ENCODE peak calls at places on chromosomes 13 and 19, in four cellular contexts. J, S, Y and H are unnamed samples.

GRCh38 chr13:64293923-64294322 is 2878.3 kb upstream of the PCDH20 start:
- DNase-seq in Y (no peak), S (no peak), J (no peak), H (peak)

GRCh38 chr19:33403221-33403972 is 29.9 kb downstream of the CEBPG start:
- DNase-seq in J (no peak), S (no peak), Y (no peak), H (no peak)

GRCh38 chr13:76822691-76823267 is 63.4 kb downstream of the KCTD12 start:
- DNase-seq in S (no peak), J (no peak), Y (peak), H (peak)

GRCh38 chr19:18464646-18465045 is 26.7 kb upstream of the ISYNA1 start:
- DNase-seq in J (no peak), Y (no peak), S (no peak), H (peak)

GRCh38 chr19:33375760-33376159 is 2.3 kb downstream of the CEBPG start:
- DNase-seq in Y (no peak), J (no peak), S (no peak), H (peak)

GRCh38 chr19:4908781-4909171 is 525 bp upstream of the UHRF1 start:
- DNase-seq in J (no peak), S (no peak), Y (no peak), H (no peak)

GRCh38 chr13:105196052-105196451 is 1339.4 kb downstream of the EFNB2 start:
- DNase-seq in S (no peak), J (no peak), Y (no peak), H (peak)

GRCh38 chr19:17969096-17969792 is 2.3 kb downstream of the KCNN1 start:
- DNase-seq in Y (no peak), S (no peak), J (no peak), H (no peak)

GRCh38 chr13:109938255-109938936 is 152.0 kb upstream of the IRS2 start:
- DNase-seq in J (no peak), S (no peak), Y (no peak), H (peak)

GRCh38 chr13:44734204-44734707 is 158.1 kb upstream of the TSC22D1 start:
- DNase-seq in Y (no peak), S (no peak), J (no peak), H (peak)